ENCODE peak calls at places on chromosomes 12 and 14, in nine cellular contexts. X, O, I, W, B, M, D, K and C are unnamed samples.

GRCh38 chr12:3421191-3421590 is 69.8 kb upstream of the PRMT8 start:
- DNase-seq in X (no peak), O (no peak), I (no peak), W (no peak), B (no peak), M (no peak), D (no peak), K (no peak), C (no peak)

GRCh38 chr12:65962921-65963883 is 138.9 kb downstream of the HMGA2 start:
- DNase-seq in X (peak; percentile 85), O (no peak), I (peak; percentile 31), W (no peak), B (no peak), M (no peak), D (peak; percentile 67), K (no peak), C (peak; percentile 37)

GRCh38 chr12:108270035-108270840 is 68.9 kb downstream of the CMKLR1 start:
- DNase-seq in X (no peak), O (no peak), I (no peak), W (no peak), B (no peak), M (no peak), D (no peak), K (no peak), C (no peak)

GRCh38 chr12:109711596-109712461 is 1.8 kb upstream of the FAM222A start:
- DNase-seq in X (no peak), O (no peak), I (peak; percentile 57), W (no peak), B (no peak), M (peak; percentile 64), D (peak; percentile 62), K (no peak), C (peak; percentile 60)

GRCh38 chr14:83085725-83086124 is 1552.1 kb upstream of the SEL1L start:
- DNase-seq in X (no peak), O (no peak), I (no peak), W (no peak), B (no peak), M (no peak), D (no peak), K (no peak), C (no peak)

GRCh38 chr14:20456971-20457370 is 1.9 kb downstream of the APEX1 start:
- DNase-seq in X (no peak), O (no peak), I (no peak), W (no peak), B (no peak), M (no peak), D (no peak), K (no peak), C (no peak)

GRCh38 chr12:66279127-66279712 is 23.1 kb upstream of the HELB start:
- DNase-seq in X (peak; percentile 48), O (no peak), I (no peak), W (no peak), B (no peak), M (no peak), D (peak; percentile 33), K (no peak), C (peak; percentile 41)

GRCh38 chr12:131046813-131047788 is 93.4 kb downstream of the ADGRD1 start:
- DNase-seq in X (no peak), O (no peak), I (no peak), W (no peak), B (peak; percentile 77), M (no peak), D (no peak), K (peak; percentile 44), C (peak; percentile 22)

GRCh38 chr14:24885410-24885913 is 164.5 kb downstream of the STXBP6 start:
- DNase-seq in X (no peak), O (no peak), I (no peak), W (no peak), B (no peak), M (no peak), D (no peak), K (no peak), C (no peak)

GRCh38 chr12:27245039-27245438 is 953 bp downstream of the STK38L start:
- DNase-seq in X (no peak), O (no peak), I (no peak), W (no peak), B (no peak), M (no peak), D (no peak), K (no peak), C (no peak)

GRCh38 chr12:124938606-124939427 is 24.4 kb upstream of the UBC start:
- DNase-seq in X (peak; percentile 91), O (no peak), I (peak; percentile 50), W (peak; percentile 66), B (peak; percentile 68), M (peak; percentile 66), D (peak; percentile 81), K (peak; percentile 79), C (no peak)
- TF ChIP-seq POLR2A in X (peak; percentile 16), O (no peak), I (no peak), W (peak; percentile 12), B (no peak), M (no peak), D (no peak), K (no peak), C (peak; percentile 67)

GRCh38 chr14:103890836-103891666 is 37.2 kb upstream of the TDRD9 start:
- DNase-seq in X (no peak), O (no peak), I (peak; percentile 84), W (no peak), B (no peak), M (peak; percentile 83), D (no peak), K (no peak), C (no peak)
- TF ChIP-seq POLR2A in X (no peak), O (no peak), I (no peak), W (no peak), B (no peak), M (no peak), D (no peak), K (no peak), C (no peak)

GRCh38 chr14:93963692-93964091 is 12.7 kb downstream of the ASB2 start:
- DNase-seq in X (no peak), O (no peak), I (no peak), W (no peak), B (no peak), M (no peak), D (no peak), K (no peak), C (peak; percentile 7)

GRCh38 chr14:93962701-93963601 is 13.4 kb downstream of the ASB2 start:
- DNase-seq in X (no peak), O (no peak), I (no peak), W (no peak), B (no peak), M (no peak), D (no peak), K (no peak), C (no peak)

GRCh38 chr14:93960108-93960475 is 16.3 kb downstream of the ASB2 start:
- DNase-seq in X (no peak), O (no peak), I (no peak), W (no peak), B (no peak), M (no peak), D (no peak), K (no peak), C (no peak)

GRCh38 chr14:93960774-93961438 is 15.5 kb downstream of the ASB2 start:
- DNase-seq in X (no peak), O (no peak), I (no peak), W (no peak), B (no peak), M (no peak), D (no peak), K (no peak), C (no peak)

DNA sequence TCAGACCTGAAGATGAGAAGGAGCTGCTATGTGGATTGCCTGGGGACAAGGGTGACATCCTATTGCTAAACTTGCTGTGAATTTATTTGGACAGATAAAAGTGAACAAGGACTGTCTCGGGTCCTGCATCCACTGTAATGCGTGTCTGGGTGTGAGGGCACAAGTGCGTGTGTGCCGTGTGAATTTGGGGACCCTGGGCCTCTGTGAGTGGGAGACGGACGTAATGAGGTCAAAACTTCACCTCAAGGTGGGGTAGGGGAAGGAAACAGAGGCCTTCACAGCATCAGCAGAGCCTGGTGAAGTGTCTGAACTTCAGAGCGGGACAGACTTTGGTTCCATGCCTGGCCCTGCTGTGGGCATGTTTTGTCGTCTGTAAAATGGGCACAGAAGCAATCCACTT is 14.8 kb downstream of the ASB2 start:
- DNase-seq in X (no peak), O (no peak), I (no peak), W (no peak), B (no peak), M (no peak), D (no peak), K (no peak), C (no peak)
- TF ChIP-seq POLR2A in X (no peak), O (no peak), I (no peak), W (no peak), B (no peak), M (no peak), D (no peak), K (no peak), C (no peak)

DNA sequence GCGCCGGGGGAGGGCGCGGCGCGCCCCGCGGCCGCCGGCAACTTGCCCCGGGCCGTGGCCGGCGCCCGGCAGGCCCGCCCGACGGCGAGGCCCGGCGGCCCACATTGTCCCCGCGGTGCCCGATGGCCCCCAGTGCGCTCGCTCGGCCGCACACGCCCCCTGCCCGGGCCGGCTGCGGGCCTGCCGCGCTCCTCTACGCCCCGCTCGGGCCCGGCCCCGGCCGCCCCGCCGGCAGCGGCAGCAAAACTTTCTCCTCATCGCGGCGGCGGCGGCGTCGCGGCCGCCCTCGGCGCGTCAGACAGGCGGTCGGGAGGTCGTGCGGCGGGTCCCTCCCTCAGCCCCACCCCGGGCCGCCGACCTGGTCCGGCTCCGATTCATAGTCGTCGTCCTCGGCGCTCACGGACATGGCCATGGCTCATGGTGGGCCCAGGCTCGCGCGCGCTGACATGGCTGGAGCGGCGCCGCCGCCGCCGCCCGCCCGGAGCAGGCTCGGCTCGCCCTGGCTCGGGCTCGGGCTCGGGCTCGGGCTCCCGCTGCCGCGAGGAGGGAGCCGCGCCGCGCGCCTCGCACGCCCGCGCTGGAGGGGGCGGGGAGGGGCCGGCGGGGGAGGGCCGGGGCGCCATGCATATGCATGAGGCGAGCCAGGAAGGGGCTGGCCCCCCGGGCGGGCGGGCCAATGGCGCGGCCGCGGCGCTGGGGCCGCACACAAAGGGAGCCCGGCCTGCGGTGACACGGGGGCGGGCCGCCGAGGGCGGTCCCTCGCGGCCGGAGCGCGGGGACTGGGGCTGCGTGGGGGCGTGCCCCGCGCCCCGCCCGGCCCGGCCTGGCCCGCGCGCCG is 67.1 kb downstream of the RNF34 start:
- DNase-seq in X (peak; percentile 87), O (peak; percentile 53), I (peak; percentile 94), W (peak; percentile 89), B (peak; percentile 90), M (peak; percentile 94), D (peak; percentile 89), K (peak; percentile 80), C (peak; percentile 94)
- TF ChIP-seq POLR2A in X (peak; percentile 37), O (peak; percentile 56), I (peak; percentile 46), W (no peak), B (no peak), M (no peak), D (no peak), K (no peak), C (peak; percentile 29)

GRCh38 chr14:103628221-103628683 is 759 bp upstream of the KLC1 start:
- DNase-seq in X (peak; percentile 72), O (no peak), I (peak; percentile 89), W (peak; percentile 71), B (peak; percentile 67), M (peak; percentile 85), D (peak; percentile 71), K (peak; percentile 70), C (peak; percentile 88)
- TF ChIP-seq POLR2A in X (no peak), O (peak; percentile 82), I (peak; percentile 64), W (no peak), B (peak; percentile 48), M (no peak), D (no peak), K (no peak), C (peak; percentile 73)

GRCh38 chr12:12792421-12792820 is 7.0 kb downstream of the APOLD1 start:
- DNase-seq in X (no peak), O (no peak), I (no peak), W (peak; percentile 35), B (no peak), M (no peak), D (no peak), K (no peak), C (no peak)
- TF ChIP-seq POLR2A in X (no peak), O (no peak), I (no peak), W (no peak), B (no peak), M (no peak), D (no peak), K (no peak), C (no peak)